ENCODE peak calls at places on chromosomes 7 and 10, in four cellular contexts. Y, Z, S and K are unnamed samples.

GRCh38 chr10:132403511-132404168 is 6.6 kb downstream of the PWWP2B start:
- DNase-seq in Z (no peak), Y (no peak), S (no peak), K (no peak)

GRCh38 chr7:87575521-87575920 is 25.2 kb downstream of the ABCB1 start:
- DNase-seq in Y (no peak), S (no peak), Z (peak), K (no peak)

GRCh38 chr7:155684546-155684945 is 40.1 kb downstream of the RBM33 start:
- DNase-seq in Z (no peak), S (no peak), Y (no peak), K (no peak)

GRCh38 chr10:127148933-127149220 is 47.5 kb downstream of the INSYN2A start:
- DNase-seq in Z (peak), S (no peak), Y (no peak), K (no peak)

GRCh38 chr10:124653811-124654651 is 90.1 kb downstream of the FAM53B start:
- DNase-seq in Y (peak), S (no peak), Z (no peak), K (no peak)

GRCh38 chr7:111730476-111731300 is 168.4 kb upstream of the IMMP2L start:
- DNase-seq in S (no peak), Y (peak), Z (peak), K (no peak)

GRCh38 chr10:91745086-91745831 is 53.0 kb upstream of the TNKS2 start:
- DNase-seq in S (no peak), Y (no peak), Z (peak), K (no peak)

GRCh38 chr7:50164552-50165220 is 71.6 kb upstream of the ZPBP start:
- DNase-seq in Y (no peak), S (no peak), Z (no peak), K (no peak)

GRCh38 chr10:99658622-99659030 is 683 bp upstream of the ENTPD7 start:
- DNase-seq in S (peak), Y (no peak), Z (peak), K (peak)

GRCh38 chr10:29732918-29733317 is 98.1 kb upstream of the SVIL start:
- DNase-seq in Y (no peak), Z (no peak), S (no peak), K (no peak)

GRCh38 chr10:101644002-101644401 is 51.0 kb downstream of the FBXW4 start:
- DNase-seq in Y (no peak), Z (no peak), S (no peak), K (no peak)

GRCh38 chr7:149455175-149455950 is 5.5 kb downstream of the ZNF777 start:
- DNase-seq in Y (no peak), S (no peak), Z (no peak), K (no peak)

GRCh38 chr10:12228851-12229250 is 32.9 kb downstream of the CDC123 start:
- DNase-seq in Y (no peak), Z (no peak), S (no peak), K (no peak)

GRCh38 chr7:47253650-47254080 is 328.2 kb downstream of the TNS3 start:
- DNase-seq in S (no peak), Z (peak), Y (peak), K (no peak)

GRCh38 chr10:5960070-5960972 is 17.0 kb downstream of the IL15RA start:
- DNase-seq in S (no peak), Z (peak), Y (no peak), K (no peak)

GRCh38 chr10:96512997-96513685 is 585 bp downstream of the TLL2 start:
- DNase-seq in Z (peak), Y (peak), S (no peak), K (no peak)

GRCh38 chr7:55020481-55020871 is 1.7 kb downstream of the EGFR start:
- DNase-seq in S (no peak), Z (peak), Y (no peak), K (no peak)

GRCh38 chr10:6313107-6313895 is 110.6 kb downstream of the PFKFB3 start:
- DNase-seq in S (no peak), Y (no peak), Z (no peak), K (no peak)